ENCODE peak calls at places on chromosomes 13 and 19, in four cellular contexts. Z, I, P and F are unnamed samples.

GRCh38 chr19:49861127-49861526 is 6.2 kb downstream of the PNKP start:
- DNase-seq in Z (no peak), I (no peak), P (peak; percentile 81), F (no peak)

GRCh38 chr13:65026505-65026904 is 2203.6 kb downstream of the PCDH9 start:
- DNase-seq in Z (no peak), I (no peak), P (no peak), F (no peak)

GRCh38 chr13:109897988-109898623 is 111.7 kb upstream of the IRS2 start:
- DNase-seq in Z (no peak), I (no peak), P (no peak), F (no peak)

GRCh38 chr13:96898212-96898611 is 96.1 kb downstream of the OXGR1 start:
- DNase-seq in Z (no peak), I (no peak), P (no peak), F (no peak)

GRCh38 chr19:36113895-36114762 is 546 bp downstream of the POLR2I start:
- DNase-seq in Z (peak; percentile 39), I (peak; percentile 19), P (peak; percentile 13), F (peak; percentile 49)

GRCh38 chr13:99778500-99778899 is 193.1 kb downstream of the ZIC5 start:
- DNase-seq in Z (no peak), I (no peak), P (no peak), F (no peak)

GRCh38 chr13:46317120-46317519 is 69.9 kb downstream of the RUBCNL start:
- DNase-seq in Z (no peak), I (no peak), P (no peak), F (no peak)

GRCh38 chr19:33193864-33194362 is at the start of gene LRP3:
- DNase-seq in Z (peak; percentile 13), I (no peak), P (peak; percentile 38), F (peak; percentile 64)

GRCh38 chr19:12649941-12650340 is 16.6 kb downstream of the MAN2B1 start:
- DNase-seq in Z (no peak), I (no peak), P (no peak), F (no peak)

GRCh38 chr13:45511310-45512147 is 46.8 kb downstream of the COG3 start:
- DNase-seq in Z (peak; percentile 83), I (no peak), P (peak; percentile 34), F (peak; percentile 9)

GRCh38 chr13:63048648-63049047 is 1633.0 kb upstream of the PCDH20 start:
- DNase-seq in Z (no peak), I (no peak), P (no peak), F (no peak)

GRCh38 chr19:39941151-39941550 is 6.7 kb upstream of the FCGBP start:
- DNase-seq in Z (no peak), I (no peak), P (no peak), F (no peak)

GRCh38 chr19:38617283-38617763 is 430 bp downstream of the MAP4K1 start:
- DNase-seq in Z (no peak), I (peak; percentile 44), P (no peak), F (no peak)

GRCh38 chr19:49588370-49589122 is 2.4 kb upstream of the PRR12 start:
- DNase-seq in Z (no peak), I (no peak), P (no peak), F (no peak)

GRCh38 chr13:26471807-26472206 is 85.7 kb upstream of the WASF3 start:
- DNase-seq in Z (no peak), I (no peak), P (no peak), F (no peak)

GRCh38 chr19:39390460-39390758 is 497 bp downstream of the PAF1 start:
- DNase-seq in Z (no peak), I (peak; percentile 86), P (peak; percentile 75), F (peak; percentile 81)

GRCh38 chr13:105471683-105472082 is 1063.8 kb downstream of the EFNB2 start:
- DNase-seq in Z (no peak), I (no peak), P (no peak), F (no peak)

GRCh38 chr19:49335784-49336481 is 727 bp downstream of the CD37 start:
- DNase-seq in Z (no peak), I (peak; percentile 43), P (no peak), F (no peak)

GRCh38 chr13:24341439-24341838 is 32.1 kb downstream of the C1QTNF9 start:
- DNase-seq in Z (no peak), I (no peak), P (no peak), F (no peak)

GRCh38 chr13:39451860-39452301 is 151.1 kb downstream of the LHFPL6 start:
- DNase-seq in Z (peak; percentile 86), I (no peak), P (no peak), F (peak; percentile 17)

GRCh38 chr13:24361852-24362366 is 52.5 kb downstream of the C1QTNF9 start:
- DNase-seq in Z (no peak), I (no peak), P (no peak), F (no peak)

GRCh38 chr19:35856546-35857149 is at the start of gene KIRREL2:
- DNase-seq in Z (no peak), I (no peak), P (no peak), F (no peak)

GRCh38 chr13:100725472-100725871 is 50.9 kb upstream of the TMTC4 start:
- DNase-seq in Z (no peak), I (no peak), P (no peak), F (no peak)

GRCh38 chr19:42471554-42472249 is 29.0 kb upstream of the CXCL17 start:
- DNase-seq in Z (no peak), I (no peak), P (peak; percentile 92), F (peak; percentile 24)

GRCh38 chr19:50312967-50313811 is 16.0 kb downstream of the KCNC3 start:
- DNase-seq in Z (no peak), I (no peak), P (no peak), F (peak; percentile 14)

GRCh38 chr19:30646806-30647205 is 274.6 kb downstream of the ZNF536 start:
- DNase-seq in Z (no peak), I (no peak), P (no peak), F (no peak)

GRCh38 chr13:30224732-30225131 is 82.6 kb downstream of the KATNAL1 start:
- DNase-seq in Z (peak; percentile 10), I (no peak), P (no peak), F (no peak)

GRCh38 chr13:113758651-113759524 is at the start of gene TMEM255B:
- DNase-seq in Z (peak; percentile 81), I (peak; percentile 73), P (peak; percentile 71), F (peak; percentile 86)
- TF ChIP-seq POLR2A in Z (peak; percentile 78), I (no peak), P (peak; percentile 26), F (no peak)

GRCh38 chr19:19171821-19172532 is 1.9 kb upstream of the MEF2B start:
- DNase-seq in Z (no peak), I (no peak), P (no peak), F (no peak)

GRCh38 chr19:19171110-19171672 is 1.1 kb upstream of the MEF2B start:
- DNase-seq in Z (no peak), I (no peak), P (no peak), F (no peak)

GRCh38 chr19:19170053-19170945 is at the start of gene MEF2B:
- DNase-seq in Z (peak; percentile 58), I (peak; percentile 85), P (peak; percentile 65), F (peak; percentile 82)

GRCh38 chr19:19167612-19168011 is 2.5 kb downstream of the MEF2B start:
- DNase-seq in Z (no peak), I (no peak), P (no peak), F (no peak)

GRCh38 chr19:19169236-19170052 is 619 bp downstream of the MEF2B start:
- DNase-seq in Z (no peak), I (no peak), P (no peak), F (no peak)
- TF ChIP-seq CTCF in Z (no peak), I (no peak), P (no peak), F (no peak)

GRCh38 chr19:876780-877314 is 16.1 kb downstream of the MED16 start:
- DNase-seq in Z (no peak), I (no peak), P (no peak), F (no peak)
- H3K4me1 ChIP-seq in Z (no peaks in the 10 kb centered on the region), I (peaks cover 7% of the 10 kb centered on the region), P (no peaks in the 10 kb centered on the region), F (no peaks in the 10 kb centered on the region)

GRCh38 chr19:19627716-19628498 is at the start of gene LPAR2:
- DNase-seq in Z (no peak), I (peak; percentile 84), P (peak; percentile 69), F (peak; percentile 72)
- TF ChIP-seq POLR2A in Z (no peak), I (peak; percentile 44), P (peak; percentile 39), F (no peak)

GRCh38 chr13:59603646-59604045 is 560.1 kb downstream of the DIAPH3 start:
- DNase-seq in Z (no peak), I (no peak), P (no peak), F (no peak)
- TF ChIP-seq CTCF in Z (no peak), I (no peak), P (no peak), F (no peak)

GRCh38 chr19:18939922-18940775 is 868 bp downstream of the HOMER3 start:
- DNase-seq in Z (peak; percentile 35), I (no peak), P (peak; percentile 20), F (peak; percentile 77)
- H3K4me1 ChIP-seq in Z (peaks cover 7% of the 10 kb centered on the region), I (no peaks in the 10 kb centered on the region), P (no peaks in the 10 kb centered on the region), F (peaks cover 15% of the 10 kb centered on the region)